ENCODE peak calls at places on chromosomes 7 and 10, in nine cellular contexts. One of them, this sample, is unnamed.

GRCh38 chr10:3740157-3740871 is 44.7 kb downstream of the KLF6 start:
- DNase-seq in left ventricle myocardium superior: no peak
- DNase-seq in amniotic stem cell: no peak
- DNase-seq in heart left ventricle: no peak
- DNase-seq in IMR-90: peak
- DNase-seq in colonic mucosa: no peak
- DNase-seq in endodermal cell: no peak
- DNase-seq in osteocyte: no peak
- DNase-seq in lung microvascular endothelial cell: no peak
- DNase-seq in this sample: peak

GRCh38 chr7:142248-142955 is 50.0 kb upstream of the FAM20C start:
- DNase-seq in left ventricle myocardium superior: peak
- DNase-seq in heart left ventricle: peak
- DNase-seq in endodermal cell: no peak
- DNase-seq in colonic mucosa: peak
- DNase-seq in lung microvascular endothelial cell: no peak
- DNase-seq in osteocyte: no peak
- DNase-seq in IMR-90: no peak
- DNase-seq in amniotic stem cell: no peak
- DNase-seq in this sample: peak

GRCh38 chr10:1498746-1499343 is 238.5 kb downstream of the ADARB2 start:
- DNase-seq in amniotic stem cell: no peak
- DNase-seq in lung microvascular endothelial cell: no peak
- DNase-seq in osteocyte: no peak
- DNase-seq in IMR-90: no peak
- DNase-seq in colonic mucosa: no peak
- DNase-seq in endodermal cell: no peak
- DNase-seq in left ventricle myocardium superior: no peak
- DNase-seq in heart left ventricle: no peak
- DNase-seq in this sample: no peak

GRCh38 chr7:34087892-34088891 is 182.9 kb downstream of the BMPER start:
- DNase-seq in osteocyte: no peak
- DNase-seq in left ventricle myocardium superior: no peak
- DNase-seq in endodermal cell: peak
- DNase-seq in lung microvascular endothelial cell: peak
- DNase-seq in heart left ventricle: no peak
- DNase-seq in amniotic stem cell: no peak
- DNase-seq in IMR-90: peak
- DNase-seq in colonic mucosa: peak
- DNase-seq in this sample: peak

GRCh38 chr10:14838582-14839304 is 637 bp downstream of the HSPA14 start:
- DNase-seq in colonic mucosa: peak
- DNase-seq in left ventricle myocardium superior: peak
- DNase-seq in lung microvascular endothelial cell: peak
- DNase-seq in osteocyte: no peak
- DNase-seq in amniotic stem cell: no peak
- DNase-seq in endodermal cell: peak
- DNase-seq in IMR-90: no peak
- DNase-seq in heart left ventricle: peak
- DNase-seq in this sample: peak

GRCh38 chr10:114350751-114351150 is 53.6 kb downstream of the AFAP1L2 start:
- DNase-seq in osteocyte: no peak
- DNase-seq in lung microvascular endothelial cell: no peak
- DNase-seq in amniotic stem cell: no peak
- DNase-seq in left ventricle myocardium superior: no peak
- DNase-seq in colonic mucosa: no peak
- DNase-seq in endodermal cell: no peak
- DNase-seq in IMR-90: no peak
- DNase-seq in heart left ventricle: no peak
- DNase-seq in this sample: no peak

GRCh38 chr7:100021297-100021696 is 5.9 kb downstream of the ZKSCAN1 start:
- DNase-seq in amniotic stem cell: no peak
- DNase-seq in IMR-90: no peak
- DNase-seq in heart left ventricle: no peak
- DNase-seq in left ventricle myocardium superior: no peak
- DNase-seq in osteocyte: no peak
- DNase-seq in colonic mucosa: no peak
- DNase-seq in endodermal cell: no peak
- DNase-seq in lung microvascular endothelial cell: no peak
- DNase-seq in this sample: no peak

GRCh38 chr10:91042069-91042468 is 121.2 kb upstream of the ANKRD1 start:
- DNase-seq in heart left ventricle: no peak
- DNase-seq in left ventricle myocardium superior: no peak
- DNase-seq in osteocyte: no peak
- DNase-seq in IMR-90: no peak
- DNase-seq in lung microvascular endothelial cell: no peak
- DNase-seq in amniotic stem cell: no peak
- DNase-seq in colonic mucosa: no peak
- DNase-seq in endodermal cell: no peak
- DNase-seq in this sample: no peak

GRCh38 chr7:8115547-8116402 is 146.2 kb downstream of the ICA1 start:
- DNase-seq in osteocyte: no peak
- DNase-seq in lung microvascular endothelial cell: no peak
- DNase-seq in IMR-90: no peak
- DNase-seq in endodermal cell: no peak
- DNase-seq in left ventricle myocardium superior: no peak
- DNase-seq in amniotic stem cell: no peak
- DNase-seq in colonic mucosa: no peak
- DNase-seq in heart left ventricle: no peak
- DNase-seq in this sample: no peak

GRCh38 chr10:42646692-42647640 is 8.6 kb upstream of the ZNF33B start:
- DNase-seq in IMR-90: no peak
- DNase-seq in heart left ventricle: no peak
- DNase-seq in osteocyte: no peak
- DNase-seq in left ventricle myocardium superior: no peak
- DNase-seq in colonic mucosa: peak
- DNase-seq in endodermal cell: no peak
- DNase-seq in amniotic stem cell: no peak
- DNase-seq in lung microvascular endothelial cell: no peak
- DNase-seq in this sample: no peak

GRCh38 chr10:6036861-6037321 is 25.3 kb downstream of the IL2RA start:
- DNase-seq in lung microvascular endothelial cell: no peak
- DNase-seq in left ventricle myocardium superior: no peak
- DNase-seq in IMR-90: no peak
- DNase-seq in amniotic stem cell: no peak
- DNase-seq in heart left ventricle: no peak
- DNase-seq in osteocyte: peak
- DNase-seq in colonic mucosa: peak
- DNase-seq in endodermal cell: peak
- DNase-seq in this sample: no peak